ENCODE peak calls at places on chromosomes 1 and 21, in six cellular contexts. P is HFF-Myc, D is GM23338, Z is ascending aorta, Y is psoas muscle, W is tibial nerve. X is an unnamed sample.

GRCh38 chr1:30085814-30086770 is 637.3 kb downstream of the MATN1 start:
- DNase-seq in Z (no peak), P (no peak), Y (peak), D (peak), W (no peak), X (no peak)

GRCh38 chr1:79716481-79716880 is 710.0 kb upstream of the ADGRL4 start:
- DNase-seq in D (peak), W (no peak), Y (no peak), P (peak), Z (no peak), X (peak)

GRCh38 chr1:212490276-212490675 is 57.6 kb downstream of the NENF start:
- DNase-seq in Y (no peak), Z (no peak), W (no peak), P (no peak), D (no peak), X (no peak)

GRCh38 chr1:85042413-85042812 is 5.9 kb downstream of the MCOLN3 start:
- DNase-seq in P (no peak), W (no peak), Z (no peak), Y (no peak), D (peak), X (no peak)

GRCh38 chr1:179953974-179954493 is 576 bp upstream of the CEP350 start:
- DNase-seq in W (no peak), D (peak), P (peak), Y (no peak), Z (no peak), X (no peak)

GRCh38 chr1:119873166-119874025 is 22.9 kb downstream of the ADAM30 start:
- DNase-seq in Y (no peak), W (no peak), D (no peak), Z (no peak), P (no peak), X (peak)

GRCh38 chr1:218526198-218526580 is 181.1 kb downstream of the TGFB2 start:
- DNase-seq in Z (no peak), D (no peak), Y (no peak), P (no peak), W (no peak), X (peak)

GRCh38 chr1:57898531-57898930 is 474.7 kb upstream of the DAB1 start:
- DNase-seq in P (no peak), Y (no peak), Z (no peak), W (no peak), D (no peak), X (no peak)

GRCh38 chr21:31409849-31410762 is 66.0 kb upstream of the TIAM1 start:
- DNase-seq in Z (no peak), W (no peak), Y (no peak), D (no peak), P (no peak), X (no peak)

GRCh38 chr1:212712451-212713303 is 13.0 kb upstream of the BATF3 start:
- DNase-seq in Y (no peak), D (no peak), W (no peak), Z (no peak), P (no peak), X (peak)

GRCh38 chr1:17586172-17586963 is 46.9 kb downstream of the ARHGEF10L start:
- DNase-seq in W (no peak), P (peak), D (peak), Z (peak), Y (peak), X (peak)

GRCh38 chr1:65067491-65068201 is 80.4 kb upstream of the AK4 start:
- DNase-seq in Z (peak), P (peak), D (peak), Y (peak), W (peak), X (peak)

GRCh38 chr1:89260575-89261275 is 11.9 kb downstream of the GBP5 start:
- DNase-seq in W (no peak), Y (no peak), P (no peak), D (no peak), Z (no peak), X (no peak)

GRCh38 chr1:228006034-228006792 is 585 bp upstream of the WNT3A start:
- DNase-seq in P (no peak), W (no peak), D (peak), Y (no peak), Z (no peak), X (no peak)

GRCh38 chr1:108686609-108687313 is 5.3 kb upstream of the PRPF38B start:
- DNase-seq in W (no peak), Z (no peak), Y (no peak), D (no peak), P (peak), X (no peak)

GRCh38 chr1:98441281-98441680 is 220.2 kb upstream of the SNX7 start:
- DNase-seq in Y (no peak), W (no peak), P (no peak), D (no peak), Z (no peak), X (no peak)

GRCh38 chr1:12454406-12455391 is 163.3 kb downstream of the DHRS3 start:
- DNase-seq in Z (no peak), Y (peak), W (no peak), D (no peak), P (no peak), X (no peak)

GRCh38 chr1:208935517-208936187 is 647.9 kb upstream of the CAMK1G start:
- DNase-seq in Z (no peak), Y (no peak), D (no peak), W (no peak), P (no peak), X (no peak)

GRCh38 chr1:119080586-119080985 is 59.9 kb downstream of the WARS2 start:
- DNase-seq in Y (peak), P (peak), W (no peak), D (peak), Z (no peak), X (peak)

GRCh38 chr1:61332196-61332753 is 249.9 kb downstream of the NFIA start:
- DNase-seq in Z (no peak), D (no peak), W (no peak), P (no peak), Y (no peak), X (no peak)

GRCh38 chr1:21185221-21185731 is 8.6 kb upstream of the EIF4G3 start:
- DNase-seq in D (no peak), Z (no peak), P (no peak), Y (no peak), W (no peak), X (no peak)

GRCh38 chr1:236724521-236724920 is 38.2 kb downstream of the ACTN2 start:
- DNase-seq in P (no peak), W (no peak), Z (no peak), Y (no peak), D (no peak), X (no peak)

GRCh38 chr1:208030320-208031091 is 119.6 kb upstream of the CD34 start:
- DNase-seq in Z (no peak), Y (peak), D (no peak), W (no peak), P (no peak), X (no peak)

GRCh38 chr1:66951513-66951912 is 26.7 kb downstream of the MIER1 start:
- DNase-seq in D (no peak), Y (no peak), Z (no peak), W (no peak), P (no peak), X (peak)

GRCh38 chr21:45530423-45531113 is 11.7 kb downstream of the SLC19A1 start:
- DNase-seq in Z (no peak), Y (peak), P (no peak), D (no peak), W (no peak), X (no peak)

GRCh38 chr1:162386292-162387225 is 5.0 kb downstream of the C1orf226 start:
- DNase-seq in P (no peak), Y (no peak), D (no peak), W (no peak), Z (no peak), X (no peak)

GRCh38 chr1:243917177-243917862 is 67.3 kb upstream of the AKT3 start:
- DNase-seq in P (peak), Y (peak), Z (no peak), W (no peak), D (peak), X (peak)

GRCh38 chr1:56301791-56302190 is 277.6 kb downstream of the PLPP3 start:
- DNase-seq in Z (no peak), P (peak), D (no peak), W (no peak), Y (no peak), X (no peak)

GRCh38 chr1:80825067-80825466 is 975.7 kb upstream of the ADGRL2 start:
- DNase-seq in Z (no peak), W (no peak), Y (no peak), P (no peak), D (no peak), X (no peak)

GRCh38 chr1:112806090-112806642 is 91.0 kb upstream of the PPM1J start:
- DNase-seq in Y (no peak), D (no peak), P (no peak), Z (no peak), W (no peak), X (no peak)

GRCh38 chr1:59074574-59074973 is 222.3 kb upstream of the FGGY start:
- DNase-seq in P (no peak), Y (no peak), W (no peak), D (no peak), Z (no peak), X (no peak)

GRCh38 chr1:59077739-59078503 is 219.0 kb upstream of the FGGY start:
- DNase-seq in W (no peak), P (no peak), Y (no peak), Z (no peak), D (peak), X (no peak)

GRCh38 chr1:59075021-59075420 is 221.9 kb upstream of the FGGY start:
- DNase-seq in D (no peak), Z (no peak), P (no peak), Y (no peak), W (no peak), X (no peak)

GRCh38 chr1:59078866-59079265 is 218.0 kb upstream of the FGGY start:
- DNase-seq in Y (no peak), Z (no peak), W (no peak), P (no peak), D (peak), X (no peak)

DNA sequence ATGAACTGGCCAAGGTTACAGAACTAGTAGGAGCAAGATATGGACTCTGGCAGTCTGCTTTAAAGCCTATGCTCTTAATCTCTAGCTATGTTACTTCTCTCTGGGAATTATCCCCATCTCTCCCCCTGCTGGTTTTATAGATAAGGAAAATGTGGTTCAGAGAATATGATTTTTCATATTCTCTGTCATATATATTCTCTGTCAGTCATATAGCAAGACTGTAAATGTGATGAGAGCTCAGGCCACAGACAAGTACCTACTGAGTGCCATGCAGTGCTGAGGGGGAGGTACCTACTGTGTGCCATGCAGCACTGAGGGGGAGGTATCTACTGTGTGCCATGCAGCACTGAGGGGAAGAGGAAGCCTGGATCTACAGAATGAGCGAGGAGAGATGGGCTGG is 220.3 kb upstream of the FGGY start:
- DNase-seq in Y (no peak), Z (no peak), D (no peak), W (no peak), P (no peak), X (no peak)
- TF ChIP-seq CTCF in Y (peak), Z (no peak), D (peak), W (peak), P (no peak), X (peak)

GRCh38 chr21:34875830-34876229 is 173.3 kb downstream of the RUNX1 start:
- DNase-seq in D (no peak), Y (no peak), Z (no peak), P (no peak), W (no peak), X (no peak)
- TF ChIP-seq CTCF in D (no peak), Y (no peak), Z (no peak), P (no peak), W (no peak), X (no peak)

DNA sequence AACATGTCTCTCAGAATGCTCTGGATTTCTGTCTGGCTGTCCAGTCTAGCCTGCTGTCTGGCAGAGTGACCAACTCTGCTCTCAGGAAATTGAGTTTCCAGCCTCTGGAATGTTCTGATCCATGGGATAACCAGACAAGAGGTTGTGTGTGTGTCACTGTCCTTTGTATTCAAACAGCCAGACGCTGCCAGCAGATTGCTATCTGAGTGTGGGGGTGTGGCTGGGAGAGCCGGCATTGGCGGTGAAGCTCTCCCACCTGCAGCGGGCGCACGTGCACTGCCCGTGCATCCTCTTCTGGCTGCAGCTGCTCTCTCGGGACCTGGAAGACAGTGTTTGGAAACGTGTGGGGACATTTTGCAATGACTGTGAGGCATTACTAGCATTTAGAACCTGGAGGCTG is 26.1 kb downstream of the PKP1 start:
- DNase-seq in Z (no peak), D (peak), W (peak), P (no peak), Y (peak), X (peak)
- TF ChIP-seq CTCF in Z (no peak), D (peak), W (no peak), P (no peak), Y (no peak), X (peak)

GRCh38 chr1:232036161-232036942 is 409.8 kb downstream of the DISC1 start:
- DNase-seq in W (no peak), Z (no peak), P (no peak), D (peak), Y (no peak), X (no peak)
- TF ChIP-seq CTCF in W (no peak), Z (no peak), P (no peak), D (no peak), Y (no peak), X (no peak)

DNA sequence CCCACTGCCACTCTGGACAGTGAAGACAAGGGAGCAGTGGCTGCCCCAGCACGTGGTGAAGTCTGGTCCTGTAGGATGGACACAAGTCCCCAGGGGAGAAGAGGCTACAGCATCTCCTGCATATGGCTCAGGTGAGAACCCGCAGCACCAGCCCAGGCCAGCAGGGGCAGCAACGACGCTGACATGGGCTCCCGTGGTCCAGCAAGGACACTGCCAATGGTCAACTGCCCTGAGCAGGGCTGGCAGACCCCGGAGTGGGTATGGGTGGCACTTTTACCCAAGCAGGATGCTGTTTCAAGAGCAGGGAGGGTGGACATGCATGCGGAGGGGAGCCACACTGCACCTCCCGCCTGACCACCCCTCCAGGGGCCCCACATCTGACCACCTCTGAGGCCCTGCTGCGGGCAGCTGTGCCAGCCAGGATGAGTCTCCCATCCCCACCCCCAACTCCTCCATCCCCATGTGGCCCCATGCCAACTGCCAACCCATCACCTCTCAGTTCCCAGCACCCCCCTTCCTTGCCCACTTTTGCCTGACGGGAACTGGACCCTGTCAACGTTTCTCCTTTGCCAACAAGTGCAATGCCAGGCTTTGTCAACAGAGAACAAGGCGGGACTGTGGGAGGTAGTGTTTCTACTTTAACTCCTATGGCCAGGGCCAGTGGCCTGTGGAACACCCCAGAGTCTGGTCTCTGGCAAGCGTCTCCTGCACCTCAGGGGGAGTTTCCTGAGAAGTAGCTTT is 8.6 kb downstream of the MORN1 start:
- DNase-seq in Z (no peak), Y (no peak), D (peak), P (no peak), W (no peak), X (no peak)
- TF ChIP-seq CTCF in Z (no peak), Y (peak), D (peak), P (peak), W (no peak), X (peak)

DNA sequence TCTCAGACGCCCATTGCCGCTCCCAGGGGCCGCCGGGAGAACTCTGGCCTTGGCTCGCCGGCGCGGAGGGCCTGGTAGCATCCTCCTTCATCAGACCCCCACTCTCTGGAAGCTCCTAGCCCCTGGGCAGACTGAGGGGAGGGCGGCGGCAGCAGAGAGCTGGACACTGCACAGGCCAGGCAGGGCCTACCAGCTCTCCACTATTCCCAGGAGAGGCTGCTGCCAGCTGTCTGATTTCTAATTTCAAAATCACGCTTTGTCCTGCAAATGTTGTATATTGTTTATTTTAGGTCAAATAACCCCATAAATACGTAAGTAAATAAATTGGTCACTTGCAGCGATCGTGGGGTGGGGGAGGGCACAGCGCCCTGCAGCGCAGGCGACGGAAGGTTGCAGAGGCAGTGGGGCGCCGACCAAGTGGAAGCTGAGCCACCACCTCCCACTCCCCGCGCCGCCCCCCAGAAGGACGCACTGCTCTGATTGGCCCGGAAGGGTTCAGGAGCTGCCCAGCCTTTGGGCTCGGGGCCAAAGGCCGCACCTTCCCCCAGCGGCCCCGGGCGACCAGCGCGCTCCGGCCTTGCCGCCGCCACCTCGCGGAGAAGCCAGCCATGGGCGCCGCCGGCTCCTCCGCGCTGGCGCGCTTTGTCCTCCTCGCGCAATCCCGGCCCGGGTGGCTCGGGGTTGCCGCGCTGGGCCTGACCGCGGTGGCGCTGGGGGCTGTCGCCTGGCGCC is at the start of gene MTARC1:
- DNase-seq in P (peak), Y (peak), D (peak), Z (no peak), W (no peak), X (no peak)
- TF ChIP-seq CTCF in P (no peak), Y (peak), D (no peak), Z (no peak), W (peak), X (peak)

GRCh38 chr1:185732941-185733340 is 1.2 kb upstream of the HMCN1 start:
- DNase-seq in Y (no peak), P (no peak), D (peak), W (no peak), Z (no peak), X (no peak)

GRCh38 chr1:185734929-185735666 is 907 bp downstream of the HMCN1 start:
- DNase-seq in W (no peak), P (no peak), D (no peak), Y (no peak), Z (no peak), X (no peak)

GRCh38 chr1:185731446-185731845 is 2.7 kb upstream of the HMCN1 start:
- DNase-seq in P (no peak), D (no peak), W (no peak), Z (no peak), Y (no peak), X (no peak)

GRCh38 chr1:185735667-185736105 is 1.5 kb downstream of the HMCN1 start:
- DNase-seq in P (no peak), Y (no peak), D (peak), Z (no peak), W (no peak), X (no peak)

DNA sequence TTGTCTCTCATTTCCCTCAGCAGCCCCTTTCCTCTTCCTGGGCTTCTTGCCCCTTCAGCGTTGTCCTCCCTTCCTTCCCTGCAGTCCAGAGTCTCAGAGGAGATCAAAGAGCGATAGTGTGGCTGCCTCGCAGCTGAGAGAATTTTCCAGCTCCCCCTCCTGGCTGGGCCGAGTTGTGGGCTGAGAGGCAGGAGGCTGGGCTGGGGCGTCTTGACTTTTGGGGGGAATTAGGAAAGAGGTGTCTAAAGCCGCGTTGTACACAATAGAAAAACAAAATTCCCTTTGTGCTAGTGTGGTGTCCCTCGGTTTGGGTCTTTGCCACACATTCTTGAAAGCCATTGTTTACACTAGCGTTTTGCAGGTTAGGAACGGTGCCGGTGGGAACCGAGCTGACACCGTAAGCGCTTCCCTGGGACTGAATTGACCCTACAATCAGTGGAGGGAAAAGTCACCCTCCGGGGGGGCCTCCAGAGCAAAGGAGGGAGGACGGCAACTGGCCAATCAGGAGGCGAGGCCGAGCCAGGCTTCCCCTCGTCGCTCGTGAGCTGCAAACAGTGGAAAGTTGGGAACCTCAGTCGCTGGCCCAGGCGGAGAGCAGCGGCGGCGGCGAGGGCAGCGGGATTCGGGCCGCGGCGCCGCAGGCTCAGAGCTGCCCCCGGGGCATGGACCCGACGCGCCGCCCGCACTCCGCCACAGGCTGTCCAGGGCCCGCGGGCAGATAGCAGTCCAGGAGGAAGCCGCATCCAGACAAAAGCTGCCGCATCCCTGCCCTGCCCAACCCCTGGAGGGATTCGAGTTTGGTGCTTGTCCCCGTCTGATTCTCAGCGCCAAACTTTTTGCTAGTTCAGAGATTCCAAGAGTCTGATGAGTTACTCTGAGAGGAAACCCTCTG is at the start of gene HMCN1:
- DNase-seq in Z (no peak), P (no peak), W (peak), D (peak), Y (peak), X (no peak)
- TF ChIP-seq CTCF in Z (no peak), P (peak), W (peak), D (peak), Y (no peak), X (peak)